ENCODE peak calls at places on chromosomes 11 and 22, in six cellular contexts. One of them, this sample, is unnamed.

GRCh38 chr22:50192825-50193204 is 7.1 kb downstream of the TRABD start:
- DNase-seq in activated CD8-positive, alpha-beta memory T cell treated with anti-CD3 and anti-CD28 coated beads for 1 hour: no peak
- DNase-seq in left ventricle myocardium inferior: no peak
- DNase-seq in SHP77: no peak
- DNase-seq in skeletal muscle cell: no peak
- DNase-seq in ACHN: no peak
- DNase-seq in this sample: no peak

GRCh38 chr22:27107824-27108223 is 450.4 kb downstream of the MIAT start:
- DNase-seq in activated CD8-positive, alpha-beta memory T cell treated with anti-CD3 and anti-CD28 coated beads for 1 hour: no peak
- DNase-seq in left ventricle myocardium inferior: peak
- DNase-seq in SHP77: no peak
- DNase-seq in skeletal muscle cell: peak
- DNase-seq in ACHN: peak
- DNase-seq in this sample: peak

GRCh38 chr11:78364128-78364751 is 53.4 kb downstream of the GAB2 start:
- DNase-seq in activated CD8-positive, alpha-beta memory T cell treated with anti-CD3 and anti-CD28 coated beads for 1 hour: no peak
- DNase-seq in left ventricle myocardium inferior: no peak
- DNase-seq in SHP77: no peak
- DNase-seq in skeletal muscle cell: no peak
- DNase-seq in ACHN: no peak
- DNase-seq in this sample: no peak

GRCh38 chr11:2687782-2688191 is 12.0 kb downstream of the KCNQ1OT1 start:
- DNase-seq in activated CD8-positive, alpha-beta memory T cell treated with anti-CD3 and anti-CD28 coated beads for 1 hour: no peak
- DNase-seq in left ventricle myocardium inferior: no peak
- DNase-seq in SHP77: no peak
- DNase-seq in skeletal muscle cell: no peak
- DNase-seq in ACHN: no peak
- DNase-seq in this sample: no peak

GRCh38 chr11:5269715-5270147 is at the start of gene HBE1:
- DNase-seq in activated CD8-positive, alpha-beta memory T cell treated with anti-CD3 and anti-CD28 coated beads for 1 hour: no peak
- DNase-seq in left ventricle myocardium inferior: no peak
- DNase-seq in SHP77: no peak
- DNase-seq in skeletal muscle cell: no peak
- DNase-seq in ACHN: no peak
- DNase-seq in this sample: no peak

GRCh38 chr11:70526116-70527045 is 128.1 kb downstream of the CTTN start:
- DNase-seq in activated CD8-positive, alpha-beta memory T cell treated with anti-CD3 and anti-CD28 coated beads for 1 hour: no peak
- DNase-seq in left ventricle myocardium inferior: no peak
- DNase-seq in SHP77: peak
- DNase-seq in skeletal muscle cell: no peak
- DNase-seq in ACHN: no peak
- DNase-seq in this sample: no peak

GRCh38 chr11:64856382-64857227 is 12.2 kb upstream of the CDC42BPG start:
- DNase-seq in activated CD8-positive, alpha-beta memory T cell treated with anti-CD3 and anti-CD28 coated beads for 1 hour: no peak
- DNase-seq in left ventricle myocardium inferior: no peak
- DNase-seq in SHP77: no peak
- DNase-seq in skeletal muscle cell: no peak
- DNase-seq in ACHN: peak
- DNase-seq in this sample: peak

GRCh38 chr11:120211522-120212258 is 858 bp downstream of the OAF start:
- DNase-seq in activated CD8-positive, alpha-beta memory T cell treated with anti-CD3 and anti-CD28 coated beads for 1 hour: no peak
- DNase-seq in left ventricle myocardium inferior: no peak
- DNase-seq in SHP77: no peak
- DNase-seq in skeletal muscle cell: no peak
- DNase-seq in ACHN: no peak
- DNase-seq in this sample: no peak

GRCh38 chr11:121795206-121795605 is 320.8 kb downstream of the BLID start:
- DNase-seq in activated CD8-positive, alpha-beta memory T cell treated with anti-CD3 and anti-CD28 coated beads for 1 hour: no peak
- DNase-seq in left ventricle myocardium inferior: no peak
- DNase-seq in SHP77: no peak
- DNase-seq in skeletal muscle cell: no peak
- DNase-seq in ACHN: no peak
- DNase-seq in this sample: no peak

GRCh38 chr11:118911880-118912741 is 13.6 kb downstream of the BCL9L start:
- DNase-seq in activated CD8-positive, alpha-beta memory T cell treated with anti-CD3 and anti-CD28 coated beads for 1 hour: peak
- DNase-seq in left ventricle myocardium inferior: peak
- DNase-seq in SHP77: no peak
- DNase-seq in skeletal muscle cell: peak
- DNase-seq in ACHN: peak
- DNase-seq in this sample: peak

GRCh38 chr22:29030618-29031235 is 30.9 kb downstream of the C22orf31 start:
- DNase-seq in activated CD8-positive, alpha-beta memory T cell treated with anti-CD3 and anti-CD28 coated beads for 1 hour: no peak
- DNase-seq in left ventricle myocardium inferior: peak
- DNase-seq in SHP77: peak
- DNase-seq in skeletal muscle cell: peak
- DNase-seq in ACHN: peak
- DNase-seq in this sample: peak

GRCh38 chr11:12253843-12254281 is 123.5 kb upstream of the PARVA start:
- DNase-seq in activated CD8-positive, alpha-beta memory T cell treated with anti-CD3 and anti-CD28 coated beads for 1 hour: no peak
- DNase-seq in left ventricle myocardium inferior: no peak
- DNase-seq in SHP77: no peak
- DNase-seq in skeletal muscle cell: no peak
- DNase-seq in ACHN: no peak
- DNase-seq in this sample: no peak

GRCh38 chr11:121672630-121673487 is 220.1 kb upstream of the SORL1-AS1 start:
- DNase-seq in activated CD8-positive, alpha-beta memory T cell treated with anti-CD3 and anti-CD28 coated beads for 1 hour: no peak
- DNase-seq in left ventricle myocardium inferior: peak
- DNase-seq in SHP77: no peak
- DNase-seq in skeletal muscle cell: no peak
- DNase-seq in ACHN: no peak
- DNase-seq in this sample: no peak

GRCh38 chr11:69537855-69538640 is 56.6 kb downstream of the LINC01488 start:
- DNase-seq in activated CD8-positive, alpha-beta memory T cell treated with anti-CD3 and anti-CD28 coated beads for 1 hour: no peak
- DNase-seq in left ventricle myocardium inferior: no peak
- DNase-seq in SHP77: no peak
- DNase-seq in skeletal muscle cell: no peak
- DNase-seq in ACHN: no peak
- DNase-seq in this sample: no peak

GRCh38 chr22:28017859-28018258 is 98.8 kb upstream of the PITPNB start:
- DNase-seq in activated CD8-positive, alpha-beta memory T cell treated with anti-CD3 and anti-CD28 coated beads for 1 hour: no peak
- DNase-seq in left ventricle myocardium inferior: peak
- DNase-seq in SHP77: no peak
- DNase-seq in skeletal muscle cell: no peak
- DNase-seq in ACHN: no peak
- DNase-seq in this sample: no peak